ENCODE peak calls at places on chromosomes 2 and 18, in four cellular contexts. One of them, this sample, is unnamed.

GRCh38 chr2:75303227-75303626 is 103.9 kb upstream of the TACR1 start:
- DNase-seq in esophagus muscularis mucosa: no peak
- DNase-seq in K562: no peak
- DNase-seq in adrenal gland: no peak
- DNase-seq in this sample: no peak

GRCh38 chr18:54983041-54983686 is 23.9 kb upstream of the CCDC68 start:
- DNase-seq in esophagus muscularis mucosa: no peak
- DNase-seq in K562: peak
- DNase-seq in adrenal gland: no peak
- DNase-seq in this sample: peak

GRCh38 chr2:72415256-72415655 is 267.6 kb upstream of the CYP26B1 start:
- DNase-seq in esophagus muscularis mucosa: no peak
- DNase-seq in K562: no peak
- DNase-seq in adrenal gland: no peak
- DNase-seq in this sample: no peak

GRCh38 chr2:39602616-39603015 is 63.1 kb upstream of the TMEM178A start:
- DNase-seq in esophagus muscularis mucosa: no peak
- DNase-seq in K562: no peak
- DNase-seq in adrenal gland: no peak
- DNase-seq in this sample: no peak

GRCh38 chr2:230358305-230358704 is 31.3 kb downstream of the SP140L start:
- DNase-seq in esophagus muscularis mucosa: no peak
- DNase-seq in K562: no peak
- DNase-seq in adrenal gland: no peak
- DNase-seq in this sample: no peak

GRCh38 chr2:109648041-109648527 is 33.9 kb downstream of the SOWAHC start:
- DNase-seq in esophagus muscularis mucosa: no peak
- DNase-seq in K562: no peak
- DNase-seq in adrenal gland: no peak
- DNase-seq in this sample: no peak

GRCh38 chr2:69054431-69054830 is 41.5 kb downstream of the ANTXR1 start:
- DNase-seq in esophagus muscularis mucosa: no peak
- DNase-seq in K562: no peak
- DNase-seq in adrenal gland: no peak
- DNase-seq in this sample: no peak

GRCh38 chr2:199404841-199405240 is 52.9 kb downstream of the SATB2 start:
- DNase-seq in esophagus muscularis mucosa: no peak
- DNase-seq in K562: no peak
- DNase-seq in adrenal gland: no peak
- DNase-seq in this sample: no peak

GRCh38 chr2:15919716-15920444 is 20.5 kb upstream of the MYCN start:
- DNase-seq in esophagus muscularis mucosa: no peak
- DNase-seq in K562: no peak
- DNase-seq in adrenal gland: no peak
- DNase-seq in this sample: no peak

GRCh38 chr18:8507881-8508280 is 101.4 kb upstream of the RAB12 start:
- DNase-seq in esophagus muscularis mucosa: no peak
- DNase-seq in K562: no peak
- DNase-seq in adrenal gland: no peak
- DNase-seq in this sample: no peak

GRCh38 chr18:26757263-26758019 is 108.1 kb downstream of the AQP4 start:
- DNase-seq in esophagus muscularis mucosa: peak
- DNase-seq in K562: no peak
- DNase-seq in adrenal gland: no peak
- DNase-seq in this sample: no peak

GRCh38 chr18:76803814-76804213 is 18.5 kb upstream of the ZNF236 start:
- DNase-seq in esophagus muscularis mucosa: peak
- DNase-seq in K562: peak
- DNase-seq in adrenal gland: peak
- DNase-seq in this sample: peak

GRCh38 chr2:60678551-60678950 is 77.5 kb upstream of the PAPOLG start:
- DNase-seq in esophagus muscularis mucosa: no peak
- DNase-seq in K562: no peak
- DNase-seq in adrenal gland: no peak
- DNase-seq in this sample: no peak

GRCh38 chr2:98378901-98379300 is 32.6 kb downstream of the CNGA3 start:
- DNase-seq in esophagus muscularis mucosa: peak
- DNase-seq in K562: no peak
- DNase-seq in adrenal gland: peak
- DNase-seq in this sample: no peak

GRCh38 chr2:45892236-45892701 is 240.8 kb downstream of the PRKCE start:
- DNase-seq in esophagus muscularis mucosa: no peak
- DNase-seq in K562: no peak
- DNase-seq in adrenal gland: no peak
- DNase-seq in this sample: no peak

GRCh38 chr2:240576436-240577205 is 8.3 kb downstream of the RNPEPL1 start:
- DNase-seq in esophagus muscularis mucosa: no peak
- DNase-seq in K562: no peak
- DNase-seq in adrenal gland: no peak
- DNase-seq in this sample: no peak

GRCh38 chr2:201261471-201261870 is 1.1 kb downstream of the CASP8 start:
- DNase-seq in esophagus muscularis mucosa: peak
- DNase-seq in K562: no peak
- DNase-seq in adrenal gland: no peak
- DNase-seq in this sample: no peak

GRCh38 chr18:25503567-25504081 is 151.7 kb upstream of the ZNF521 start:
- DNase-seq in esophagus muscularis mucosa: no peak
- DNase-seq in K562: no peak
- DNase-seq in adrenal gland: peak
- DNase-seq in this sample: peak

GRCh38 chr2:133077259-133077822 is 407.3 kb upstream of the LYPD1 start:
- DNase-seq in esophagus muscularis mucosa: no peak
- DNase-seq in K562: no peak
- DNase-seq in adrenal gland: no peak
- DNase-seq in this sample: no peak

GRCh38 chr18:77065221-77065981 is 67.2 kb downstream of the MBP start:
- DNase-seq in esophagus muscularis mucosa: no peak
- DNase-seq in K562: no peak
- DNase-seq in adrenal gland: no peak
- DNase-seq in this sample: peak

GRCh38 chr2:67888351-67889005 is 174.3 kb downstream of the C1D start:
- DNase-seq in esophagus muscularis mucosa: no peak
- DNase-seq in K562: no peak
- DNase-seq in adrenal gland: no peak
- DNase-seq in this sample: no peak

GRCh38 chr2:36413218-36413617 is 57.6 kb downstream of the CRIM1 start:
- DNase-seq in esophagus muscularis mucosa: no peak
- DNase-seq in K562: no peak
- DNase-seq in adrenal gland: no peak
- DNase-seq in this sample: no peak

GRCh38 chr2:197944416-197944815 is 140.0 kb downstream of the PLCL1 start:
- DNase-seq in esophagus muscularis mucosa: no peak
- DNase-seq in K562: no peak
- DNase-seq in adrenal gland: no peak
- DNase-seq in this sample: no peak

GRCh38 chr2:121860033-121860810 is 104.8 kb downstream of the TSN start:
- DNase-seq in esophagus muscularis mucosa: no peak
- DNase-seq in K562: no peak
- DNase-seq in adrenal gland: no peak
- DNase-seq in this sample: no peak

GRCh38 chr2:181072486-181072885 is 92.1 kb downstream of the UBE2E3 start:
- DNase-seq in esophagus muscularis mucosa: no peak
- DNase-seq in K562: no peak
- DNase-seq in adrenal gland: no peak
- DNase-seq in this sample: no peak

DNA sequence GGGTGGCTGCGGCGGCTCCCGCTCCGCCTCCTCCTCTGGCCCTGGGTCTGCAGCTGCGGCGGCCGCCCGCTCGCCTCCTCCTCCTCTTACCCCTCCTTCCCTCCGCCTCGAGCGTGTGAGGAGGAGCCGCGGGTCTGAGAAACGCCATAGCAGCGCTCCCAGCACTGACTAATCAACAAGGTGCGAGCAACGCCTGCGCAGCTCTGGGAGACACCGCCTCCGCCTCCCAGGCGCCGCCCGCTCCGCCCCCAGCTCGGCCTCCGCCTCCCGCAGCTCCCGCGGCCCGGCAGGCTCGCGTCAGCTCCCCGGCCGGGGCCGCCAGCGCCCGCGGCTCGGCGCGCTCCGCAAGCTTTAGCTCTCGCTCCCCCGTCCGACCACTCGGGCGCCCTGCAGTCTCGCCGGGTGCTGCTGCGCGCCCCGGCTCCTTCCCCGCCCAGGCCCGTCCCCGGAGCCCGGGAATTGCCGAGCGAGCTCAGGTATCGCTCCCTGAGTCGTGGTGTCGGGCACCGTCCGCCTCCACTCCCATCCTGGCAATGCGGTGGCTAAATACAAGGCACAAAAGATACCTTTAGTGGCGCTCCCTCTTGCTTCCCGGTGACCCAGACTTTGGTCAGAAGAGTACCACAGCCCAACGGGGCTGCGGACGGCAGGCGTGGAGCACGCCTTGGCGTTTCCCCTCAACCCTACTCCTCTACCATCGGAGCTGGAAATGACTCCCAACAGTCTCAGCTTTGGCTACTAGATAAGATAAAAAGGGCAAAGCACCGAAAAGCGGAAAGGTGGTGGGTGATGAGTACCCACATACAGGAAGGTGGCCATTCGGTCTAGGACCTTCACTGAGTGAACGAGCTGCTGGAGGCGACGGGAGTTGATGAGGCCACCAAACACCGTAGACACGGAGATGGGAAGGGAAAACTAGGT is at the start of gene GAREM1:
- DNase-seq in esophagus muscularis mucosa: peak
- DNase-seq in K562: peak
- DNase-seq in adrenal gland: peak
- DNase-seq in this sample: peak
- TF ChIP-seq POLR2A in esophagus muscularis mucosa: peak
- TF ChIP-seq POLR2A in K562: no peak
- TF ChIP-seq POLR2A in adrenal gland: peak
- TF ChIP-seq POLR2A in this sample: no peak

GRCh38 chr2:177392373-177393246 is at the start of gene AGPS:
- DNase-seq in esophagus muscularis mucosa: peak
- DNase-seq in K562: peak
- DNase-seq in adrenal gland: peak
- DNase-seq in this sample: peak
- TF ChIP-seq POLR2A in esophagus muscularis mucosa: no peak
- TF ChIP-seq POLR2A in K562: peak
- TF ChIP-seq POLR2A in adrenal gland: no peak
- TF ChIP-seq POLR2A in this sample: peak

GRCh38 chr2:136117909-136118818 is at the start of gene CXCR4:
- DNase-seq in esophagus muscularis mucosa: peak
- DNase-seq in K562: peak
- DNase-seq in adrenal gland: peak
- DNase-seq in this sample: peak

GRCh38 chr2:136116111-136116812 is 1.7 kb downstream of the CXCR4 start:
- DNase-seq in esophagus muscularis mucosa: no peak
- DNase-seq in K562: no peak
- DNase-seq in adrenal gland: peak
- DNase-seq in this sample: peak

GRCh38 chr2:136117391-136117841 is 533 bp downstream of the CXCR4 start:
- DNase-seq in esophagus muscularis mucosa: no peak
- DNase-seq in K562: peak
- DNase-seq in adrenal gland: peak
- DNase-seq in this sample: peak

GRCh38 chr2:136115183-136115751 is 2.7 kb downstream of the CXCR4 start:
- DNase-seq in esophagus muscularis mucosa: no peak
- DNase-seq in K562: no peak
- DNase-seq in adrenal gland: no peak
- DNase-seq in this sample: no peak

DNA sequence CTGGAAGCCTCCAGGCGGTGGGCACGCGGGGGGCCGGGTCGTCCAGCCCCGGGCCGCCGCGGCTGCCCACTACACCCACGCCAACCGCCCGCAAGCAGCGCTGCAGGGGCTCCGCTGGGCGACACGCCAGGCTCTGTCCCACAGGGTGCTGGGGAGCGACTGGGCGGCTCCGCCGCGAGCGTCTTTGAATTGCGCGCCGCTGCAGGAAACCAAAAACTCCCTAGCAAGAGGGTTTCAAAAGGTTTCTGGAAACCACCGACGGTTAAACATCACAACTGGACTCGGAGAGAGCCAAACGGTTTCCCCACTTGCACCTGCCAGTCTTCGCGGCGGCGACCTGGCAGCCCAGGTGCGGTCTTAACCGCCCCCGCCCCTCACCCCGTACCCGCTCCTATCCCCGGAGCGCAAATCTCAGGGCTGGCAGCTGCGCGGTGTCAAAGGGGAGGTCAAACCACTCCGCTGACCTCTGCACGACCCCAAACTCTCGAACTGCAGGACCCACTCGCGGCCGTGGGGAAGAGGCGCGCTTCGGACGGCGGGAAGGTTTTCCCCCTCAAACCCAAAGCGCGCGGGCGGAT is 1.0 kb downstream of the CXCR4 start:
- DNase-seq in esophagus muscularis mucosa: no peak
- DNase-seq in K562: no peak
- DNase-seq in adrenal gland: peak
- DNase-seq in this sample: peak
- TF ChIP-seq POLR2A in esophagus muscularis mucosa: no peak
- TF ChIP-seq POLR2A in K562: no peak
- TF ChIP-seq POLR2A in adrenal gland: no peak
- TF ChIP-seq POLR2A in this sample: no peak

DNA sequence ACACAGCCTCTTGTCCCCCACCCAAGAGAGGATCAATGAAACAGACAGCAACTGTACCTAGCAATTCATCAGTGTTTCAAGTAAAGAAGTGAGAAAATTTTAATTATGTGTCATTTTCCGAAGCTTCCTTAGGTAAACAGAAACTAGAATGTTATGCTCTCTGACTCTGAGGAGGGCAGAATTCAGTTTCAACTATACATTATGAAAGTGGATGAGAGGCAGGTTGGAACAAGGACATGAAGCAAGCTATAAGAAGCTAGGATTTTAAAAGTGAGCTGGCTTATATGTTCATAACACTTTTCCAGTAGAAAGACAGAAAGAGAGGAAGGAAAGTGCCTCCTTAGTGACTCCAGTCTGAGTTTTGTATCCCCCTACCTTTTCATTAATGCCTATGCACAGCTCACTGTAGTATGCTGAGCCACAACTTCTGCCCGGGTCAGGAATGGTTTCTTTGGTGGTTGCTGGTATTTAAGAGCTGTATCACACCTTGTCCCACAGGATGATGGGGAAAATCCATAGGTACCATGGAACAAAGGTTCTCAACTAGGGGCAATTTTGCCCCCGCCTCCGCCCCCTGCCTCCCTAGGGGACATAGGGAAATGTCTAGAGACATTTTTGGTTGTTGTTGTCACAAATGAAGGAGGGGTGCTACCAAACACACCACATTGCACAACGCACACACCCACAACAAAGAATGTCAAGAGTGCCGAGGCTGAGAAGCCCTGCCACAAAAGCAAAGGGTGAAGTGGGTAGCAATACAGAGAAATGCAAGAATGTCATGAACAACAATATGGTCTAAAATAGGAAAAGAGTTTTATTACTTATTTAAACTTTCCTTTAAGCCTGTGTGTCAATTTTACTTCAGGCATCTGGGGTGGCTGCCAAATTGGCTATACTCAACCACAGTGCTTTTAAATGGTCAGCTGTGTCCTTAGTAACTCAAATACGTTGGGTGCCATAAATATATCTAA is 161.0 kb upstream of the ZFP36L2 start:
- DNase-seq in esophagus muscularis mucosa: no peak
- DNase-seq in K562: no peak
- DNase-seq in adrenal gland: no peak
- DNase-seq in this sample: no peak
- TF ChIP-seq POLR2A in esophagus muscularis mucosa: no peak
- TF ChIP-seq POLR2A in K562: no peak
- TF ChIP-seq POLR2A in adrenal gland: no peak
- TF ChIP-seq POLR2A in this sample: no peak